ENCODE peak calls at places on chromosomes 13 and 19, in eight cellular contexts. F is upper lobe of left lung, C is H1, B is suprapubic skin, T is transverse colon, K is K562, D is stomach, U is HepG2. E is an unnamed sample.

GRCh38 chr13:44812818-44813217 is 176.5 kb downstream of the NUFIP1 start:
- DNase-seq in F (no peak), C (no peak), B (no peak), T (no peak), K (no peak), D (no peak), U (no peak), E (no peak)

GRCh38 chr13:47484564-47484963 is 516.5 kb downstream of the SUCLA2 start:
- DNase-seq in F (no peak), C (no peak), B (no peak), T (no peak), K (no peak), D (no peak), U (peak; percentile 3), E (no peak)

GRCh38 chr19:40232479-40232878 is 6.0 kb upstream of the CCNP start:
- DNase-seq in F (no peak), C (no peak), B (no peak), T (no peak), K (peak; percentile 91), D (no peak), U (peak; percentile 45), E (no peak)

GRCh38 chr13:37899753-37900152 is 30.2 kb upstream of the TRPC4 start:
- DNase-seq in F (no peak), C (no peak), B (no peak), T (no peak), K (no peak), D (no peak), U (peak; percentile 9), E (no peak)

GRCh38 chr13:77386880-77387606 is 60.1 kb upstream of the MYCBP2 start:
- DNase-seq in F (no peak), C (no peak), B (peak; percentile 65), T (no peak), K (no peak), D (no peak), U (no peak), E (no peak)

GRCh38 chr13:80654638-80655249 is 313.8 kb upstream of the SPRY2 start:
- DNase-seq in F (peak; percentile 21), C (no peak), B (no peak), T (no peak), K (no peak), D (no peak), U (no peak), E (no peak)

GRCh38 chr19:55178781-55179569 is 1.1 kb downstream of the SYT5 start:
- DNase-seq in F (peak; percentile 45), C (no peak), B (no peak), T (peak; percentile 68), K (peak; percentile 81), D (peak; percentile 69), U (peak; percentile 34), E (no peak)

GRCh38 chr19:30744741-30745475 is 372.7 kb downstream of the ZNF536 start:
- DNase-seq in F (no peak), C (no peak), B (no peak), T (no peak), K (no peak), D (no peak), U (no peak), E (no peak)

GRCh38 chr19:45681391-45682015 is 10.2 kb downstream of the SNRPD2 start:
- DNase-seq in F (peak; percentile 95), C (no peak), B (peak; percentile 87), T (peak; percentile 93), K (peak; percentile 78), D (peak; percentile 95), U (peak; percentile 63), E (peak; percentile 93)

GRCh38 chr19:32873560-32873959 is 4.0 kb upstream of the SLC7A9 start:
- DNase-seq in F (no peak), C (no peak), B (no peak), T (no peak), K (no peak), D (no peak), U (no peak), E (no peak)

GRCh38 chr13:94829801-94830200 is 117.5 kb upstream of the SOX21 start:
- DNase-seq in F (no peak), C (no peak), B (no peak), T (no peak), K (no peak), D (no peak), U (no peak), E (no peak)

GRCh38 chr13:105278797-105279425 is 1256.6 kb downstream of the EFNB2 start:
- DNase-seq in F (no peak), C (peak; percentile 15), B (no peak), T (no peak), K (no peak), D (no peak), U (no peak), E (no peak)

GRCh38 chr19:1102407-1103106 is 1.2 kb upstream of the GPX4 start:
- DNase-seq in F (peak; percentile 84), C (no peak), B (no peak), T (peak; percentile 64), K (no peak), D (peak; percentile 64), U (peak; percentile 91), E (no peak)

GRCh38 chr13:34749046-34749445 is 193.0 kb upstream of the NBEA start:
- DNase-seq in F (no peak), C (no peak), B (no peak), T (no peak), K (no peak), D (no peak), U (no peak), E (no peak)

GRCh38 chr19:3353493-3353892 is 12.9 kb upstream of the NFIC start:
- DNase-seq in F (no peak), C (no peak), B (no peak), T (no peak), K (no peak), D (no peak), U (no peak), E (no peak)

GRCh38 chr19:17873661-17874422 is 2.1 kb downstream of the SLC5A5 start:
- DNase-seq in F (peak; percentile 45), C (no peak), B (no peak), T (peak; percentile 53), K (peak; percentile 98), D (peak; percentile 63), U (no peak), E (no peak)

GRCh38 chr19:11578342-11579142 is 1.1 kb upstream of the ACP5 start:
- DNase-seq in F (peak; percentile 86), C (no peak), B (no peak), T (peak; percentile 61), K (peak; percentile 79), D (peak; percentile 67), U (peak; percentile 31), E (peak; percentile 80)

GRCh38 chr19:3075605-3076431 is 13.5 kb upstream of the TLE5 start:
- DNase-seq in F (peak; percentile 59), C (no peak), B (no peak), T (peak; percentile 75), K (peak; percentile 83), D (peak; percentile 74), U (no peak), E (no peak)

GRCh38 chr13:51826606-51827005 is 18.4 kb downstream of the TMEM272 start:
- DNase-seq in F (no peak), C (no peak), B (no peak), T (peak; percentile 37), K (no peak), D (no peak), U (no peak), E (peak; percentile 95)
- TF ChIP-seq POLR2AphosphoS5 in F (no peak), C (no peak), B (no peak), T (peak; percentile 39), K (no peak), D (no peak), U (no peak), E (peak; percentile 78)

GRCh38 chr19:54173951-54174817 is 1.2 kb upstream of the TMC4 start:
- DNase-seq in F (no peak), C (no peak), B (no peak), T (no peak), K (peak; percentile 8), D (no peak), U (no peak), E (no peak)

GRCh38 chr19:54180691-54181091 is 7.7 kb upstream of the TMC4 start:
- DNase-seq in F (no peak), C (no peak), B (no peak), T (no peak), K (peak; percentile 4), D (no peak), U (no peak), E (no peak)

GRCh38 chr19:54179262-54179587 is 6.3 kb upstream of the TMC4 start:
- DNase-seq in F (no peak), C (no peak), B (no peak), T (no peak), K (no peak), D (no peak), U (no peak), E (no peak)

GRCh38 chr19:54179921-54180452 is 7.0 kb upstream of the TMC4 start:
- DNase-seq in F (no peak), C (peak; percentile 92), B (no peak), T (peak; percentile 79), K (peak; percentile 19), D (peak; percentile 72), U (peak; percentile 62), E (no peak)

DNA sequence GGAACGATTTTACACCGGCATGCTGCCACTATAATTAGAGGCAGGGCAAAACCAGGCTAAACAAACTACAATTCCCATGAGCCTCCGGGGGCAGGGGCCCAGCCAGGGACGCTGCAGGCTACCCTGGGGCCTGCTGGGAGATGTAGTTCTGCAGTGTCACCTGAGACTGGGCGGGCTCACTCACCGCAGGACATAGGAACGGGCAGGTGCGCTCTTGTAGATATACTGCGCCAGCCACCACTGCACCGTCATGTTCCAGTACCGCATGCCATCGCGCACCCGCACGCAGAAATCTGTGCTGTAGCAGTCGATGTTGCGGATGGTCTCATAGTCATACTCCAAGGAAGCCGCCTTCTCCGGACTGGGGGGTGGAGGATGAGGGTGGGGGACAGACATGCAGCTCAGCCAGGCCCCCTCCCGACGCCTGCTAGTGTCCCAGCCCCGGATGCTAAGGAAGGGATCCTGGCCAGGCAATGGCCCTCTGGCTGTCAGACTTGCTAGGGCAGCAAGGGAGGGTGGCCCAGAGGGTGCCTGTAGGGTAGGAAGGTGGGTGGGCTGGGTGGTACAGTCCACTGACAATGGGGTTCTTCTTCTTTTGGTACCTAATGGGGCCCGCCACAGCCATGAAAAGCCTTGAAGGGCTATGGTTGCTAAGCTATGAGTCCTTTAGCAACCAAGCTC is 5.8 kb upstream of the TMC4 start:
- DNase-seq in F (no peak), C (no peak), B (no peak), T (no peak), K (peak; percentile 41), D (peak; percentile 51), U (no peak), E (no peak)
- TF ChIP-seq EP300 in F (no peak), C (no peak), B (no peak), T (no peak), K (no peak), D (no peak), U (no peak), E (no peak)

GRCh38 chr13:99105160-99105559 is 95.5 kb upstream of the UBAC2 start:
- DNase-seq in F (no peak), C (no peak), B (no peak), T (no peak), K (no peak), D (no peak), U (no peak), E (no peak)
- TF ChIP-seq POLR2A in F (no peak), C (no peak), B (no peak), T (no peak), K (no peak), D (no peak), U (no peak), E (no peak)

DNA sequence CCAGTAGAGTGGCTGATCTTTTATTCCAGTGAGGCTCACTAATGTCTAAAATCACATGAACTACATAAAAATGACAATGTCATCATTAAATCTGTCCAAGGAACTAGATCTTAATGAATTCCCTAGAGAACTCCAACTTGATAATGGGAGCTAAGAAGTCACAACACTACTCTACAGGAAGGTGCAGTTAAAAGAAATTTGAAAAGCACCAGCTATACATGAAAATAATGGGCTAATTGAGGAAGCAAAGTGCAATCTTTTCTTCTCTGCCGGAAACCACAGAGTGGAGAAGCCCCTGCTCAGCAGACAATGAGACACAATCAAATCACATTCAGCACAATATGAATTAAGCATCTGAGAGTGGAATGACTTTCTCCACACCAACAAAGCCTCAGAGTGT is 261.8 kb downstream of the LHFPL6 start:
- DNase-seq in F (no peak), C (no peak), B (no peak), T (no peak), K (no peak), D (no peak), U (no peak), E (no peak)
- TF ChIP-seq POLR2AphosphoS5 in F (no peak), C (no peak), B (no peak), T (no peak), K (no peak), D (no peak), U (no peak), E (no peak)